ENCODE peak calls at places on chromosomes 13 and 19, in six cellular contexts. One of them, this sample, is unnamed.

GRCh38 chr19:2333027-2333806 is 4.7 kb downstream of the SPPL2B start:
- DNase-seq in esophagus squamous epithelium: no peak
- DNase-seq in adrenal gland: no peak
- DNase-seq in K562: no peak
- DNase-seq in Peyer's patch: no peak
- DNase-seq in transverse colon: peak; percentile 64
- DNase-seq in this sample: no peak

GRCh38 chr19:5316138-5316537 is 24.5 kb downstream of the PTPRS start:
- DNase-seq in esophagus squamous epithelium: no peak
- DNase-seq in adrenal gland: no peak
- DNase-seq in K562: no peak
- DNase-seq in Peyer's patch: no peak
- DNase-seq in transverse colon: no peak
- DNase-seq in this sample: no peak

GRCh38 chr19:58575183-58576041 is 2.3 kb upstream of the MZF1 start:
- DNase-seq in esophagus squamous epithelium: no peak
- DNase-seq in adrenal gland: peak; percentile 93
- DNase-seq in K562: peak; percentile 87
- DNase-seq in Peyer's patch: peak; percentile 94
- DNase-seq in transverse colon: peak; percentile 89
- DNase-seq in this sample: peak; percentile 92

GRCh38 chr13:21232196-21232595 is 55.7 kb downstream of the MRPL57 start:
- DNase-seq in esophagus squamous epithelium: no peak
- DNase-seq in adrenal gland: no peak
- DNase-seq in K562: no peak
- DNase-seq in Peyer's patch: no peak
- DNase-seq in transverse colon: no peak
- DNase-seq in this sample: peak; percentile 36

GRCh38 chr13:67045357-67045756 is 184.8 kb downstream of the PCDH9 start:
- DNase-seq in esophagus squamous epithelium: no peak
- DNase-seq in adrenal gland: no peak
- DNase-seq in K562: no peak
- DNase-seq in Peyer's patch: no peak
- DNase-seq in transverse colon: no peak
- DNase-seq in this sample: no peak

GRCh38 chr19:6260912-6261636 is 18.7 kb downstream of the MLLT1 start:
- DNase-seq in esophagus squamous epithelium: no peak
- DNase-seq in adrenal gland: no peak
- DNase-seq in K562: peak; percentile 60
- DNase-seq in Peyer's patch: no peak
- DNase-seq in transverse colon: no peak
- DNase-seq in this sample: peak; percentile 45

GRCh38 chr19:41570639-41571112 is 5.3 kb upstream of the CEACAM21 start:
- DNase-seq in esophagus squamous epithelium: no peak
- DNase-seq in adrenal gland: peak; percentile 77
- DNase-seq in K562: peak; percentile 76
- DNase-seq in Peyer's patch: peak; percentile 94
- DNase-seq in transverse colon: peak; percentile 84
- DNase-seq in this sample: peak; percentile 61

GRCh38 chr19:12983561-12984142 is 11.6 kb upstream of the NFIX start:
- DNase-seq in esophagus squamous epithelium: no peak
- DNase-seq in adrenal gland: peak; percentile 70
- DNase-seq in K562: peak; percentile 84
- DNase-seq in Peyer's patch: peak; percentile 88
- DNase-seq in transverse colon: peak; percentile 85
- DNase-seq in this sample: peak; percentile 92

GRCh38 chr19:53883231-53883661 is 1.2 kb downstream of the PRKCG start:
- DNase-seq in esophagus squamous epithelium: no peak
- DNase-seq in adrenal gland: no peak
- DNase-seq in K562: no peak
- DNase-seq in Peyer's patch: no peak
- DNase-seq in transverse colon: no peak
- DNase-seq in this sample: no peak

GRCh38 chr19:20077791-20078463 is at the start of gene ZNF90:
- DNase-seq in esophagus squamous epithelium: peak; percentile 27
- DNase-seq in adrenal gland: peak; percentile 93
- DNase-seq in K562: peak; percentile 14
- DNase-seq in Peyer's patch: peak; percentile 97
- DNase-seq in transverse colon: peak; percentile 92
- DNase-seq in this sample: peak; percentile 94
- TF ChIP-seq POLR2A in esophagus squamous epithelium: no peak
- TF ChIP-seq POLR2A in adrenal gland: peak; percentile 31
- TF ChIP-seq POLR2A in K562: no peak
- TF ChIP-seq POLR2A in Peyer's patch: no peak
- TF ChIP-seq POLR2A in transverse colon: no peak
- TF ChIP-seq POLR2A in this sample: no peak

GRCh38 chr19:29923653-29924052 is 18.4 kb upstream of the URI1 start:
- DNase-seq in esophagus squamous epithelium: no peak
- DNase-seq in adrenal gland: no peak
- DNase-seq in K562: no peak
- DNase-seq in Peyer's patch: no peak
- DNase-seq in transverse colon: no peak
- DNase-seq in this sample: no peak

GRCh38 chr19:29926801-29927200 is 15.2 kb upstream of the URI1 start:
- DNase-seq in esophagus squamous epithelium: no peak
- DNase-seq in adrenal gland: no peak
- DNase-seq in K562: no peak
- DNase-seq in Peyer's patch: no peak
- DNase-seq in transverse colon: no peak
- DNase-seq in this sample: no peak

GRCh38 chr19:29928831-29929230 is 13.2 kb upstream of the URI1 start:
- DNase-seq in esophagus squamous epithelium: no peak
- DNase-seq in adrenal gland: no peak
- DNase-seq in K562: no peak
- DNase-seq in Peyer's patch: no peak
- DNase-seq in transverse colon: no peak
- DNase-seq in this sample: no peak

GRCh38 chr19:29926031-29926430 is 16.0 kb upstream of the URI1 start:
- DNase-seq in esophagus squamous epithelium: no peak
- DNase-seq in adrenal gland: no peak
- DNase-seq in K562: no peak
- DNase-seq in Peyer's patch: no peak
- DNase-seq in transverse colon: no peak
- DNase-seq in this sample: no peak

GRCh38 chr19:29927944-29928669 is 13.9 kb upstream of the URI1 start:
- DNase-seq in esophagus squamous epithelium: no peak
- DNase-seq in adrenal gland: peak; percentile 28
- DNase-seq in K562: no peak
- DNase-seq in Peyer's patch: no peak
- DNase-seq in transverse colon: no peak
- DNase-seq in this sample: no peak
- H3K4me3 ChIP-seq in esophagus squamous epithelium: no peak overlapping the region
- H3K4me3 ChIP-seq in adrenal gland: peak overlapping the region; percentile 7
- H3K4me3 ChIP-seq in K562: no peak overlapping the region
- H3K4me3 ChIP-seq in Peyer's patch: no peak overlapping the region
- H3K4me3 ChIP-seq in transverse colon: no peak overlapping the region
- H3K4me3 ChIP-seq in this sample: no peak overlapping the region

DNA sequence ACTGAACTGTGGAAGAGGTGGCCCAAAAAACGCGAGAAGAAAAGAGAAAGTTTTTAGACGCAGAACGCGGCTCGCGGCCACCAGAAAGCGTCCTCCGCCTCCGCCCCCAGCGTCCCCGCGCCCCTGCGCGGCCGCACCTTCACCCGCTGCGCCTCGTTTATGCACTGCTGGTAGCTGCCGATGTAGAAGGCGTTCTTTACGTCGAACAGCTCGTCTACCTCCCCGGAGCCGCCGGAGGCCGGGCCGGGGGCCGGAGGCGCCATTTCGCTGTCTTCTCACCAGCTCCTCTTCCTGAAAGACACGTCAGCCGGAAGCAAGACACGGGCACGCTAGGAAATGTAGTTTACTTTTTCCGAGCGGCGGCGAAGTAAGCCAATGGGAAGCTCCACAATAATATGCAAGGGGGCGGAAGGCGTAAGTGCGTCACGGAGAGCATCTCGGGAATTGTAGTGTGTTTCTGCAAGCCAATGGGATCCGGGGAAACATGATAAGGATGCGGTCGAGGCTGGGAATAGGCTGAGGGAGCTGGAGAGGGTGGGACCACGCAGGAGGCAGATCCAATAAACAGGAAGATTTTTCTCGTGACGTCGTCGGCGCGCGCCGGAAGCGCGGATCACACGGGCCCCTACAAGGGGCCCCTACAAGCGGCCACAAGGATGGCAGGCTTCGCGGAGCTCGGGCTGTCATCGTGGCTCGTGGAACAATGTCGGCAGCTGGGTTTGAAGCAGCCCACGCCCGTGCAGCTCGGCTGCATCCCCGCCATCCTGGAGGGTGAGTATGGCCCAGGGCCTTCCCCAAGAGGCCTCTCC is at the start of the genes COPE and DDX49:
- DNase-seq in esophagus squamous epithelium: peak; percentile 99
- DNase-seq in adrenal gland: peak; percentile 99
- DNase-seq in K562: peak; percentile 100
- DNase-seq in Peyer's patch: peak; percentile 99
- DNase-seq in transverse colon: peak; percentile 97
- DNase-seq in this sample: peak; percentile 97
- TF ChIP-seq POLR2A in esophagus squamous epithelium: peak; percentile 86
- TF ChIP-seq POLR2A in adrenal gland: peak; percentile 96
- TF ChIP-seq POLR2A in K562: peak; percentile 95
- TF ChIP-seq POLR2A in Peyer's patch: peak; percentile 81
- TF ChIP-seq POLR2A in transverse colon: peak; percentile 96
- TF ChIP-seq POLR2A in this sample: peak; percentile 91

GRCh38 chr13:100584901-100585300 is 3.7 kb downstream of the GGACT start:
- DNase-seq in esophagus squamous epithelium: no peak
- DNase-seq in adrenal gland: no peak
- DNase-seq in K562: no peak
- DNase-seq in Peyer's patch: no peak
- DNase-seq in transverse colon: no peak
- DNase-seq in this sample: no peak

GRCh38 chr13:100594255-100594654 is 5.7 kb upstream of the GGACT start:
- DNase-seq in esophagus squamous epithelium: no peak
- DNase-seq in adrenal gland: peak; percentile 70
- DNase-seq in K562: peak; percentile 24
- DNase-seq in Peyer's patch: no peak
- DNase-seq in transverse colon: no peak
- DNase-seq in this sample: no peak

GRCh38 chr13:100594731-100595130 is 6.1 kb upstream of the GGACT start:
- DNase-seq in esophagus squamous epithelium: no peak
- DNase-seq in adrenal gland: no peak
- DNase-seq in K562: peak; percentile 16
- DNase-seq in Peyer's patch: peak; percentile 61
- DNase-seq in transverse colon: peak; percentile 38
- DNase-seq in this sample: no peak

GRCh38 chr13:100588350-100589177 is at the start of gene GGACT:
- DNase-seq in esophagus squamous epithelium: no peak
- DNase-seq in adrenal gland: peak; percentile 70
- DNase-seq in K562: peak; percentile 90
- DNase-seq in Peyer's patch: peak; percentile 88
- DNase-seq in transverse colon: peak; percentile 84
- DNase-seq in this sample: peak; percentile 74

GRCh38 chr13:100589178-100589725 is 663 bp upstream of the GGACT start:
- DNase-seq in esophagus squamous epithelium: no peak
- DNase-seq in adrenal gland: no peak
- DNase-seq in K562: no peak
- DNase-seq in Peyer's patch: no peak
- DNase-seq in transverse colon: no peak
- DNase-seq in this sample: no peak
- H3K4me3 ChIP-seq in esophagus squamous epithelium: no peak overlapping the region
- H3K4me3 ChIP-seq in adrenal gland: peak overlapping the region; percentile 82
- H3K4me3 ChIP-seq in K562: no peak overlapping the region
- H3K4me3 ChIP-seq in Peyer's patch: peak overlapping the region; percentile 75
- H3K4me3 ChIP-seq in transverse colon: peak overlapping the region; percentile 61
- H3K4me3 ChIP-seq in this sample: peak overlapping the region; percentile 63

GRCh38 chr19:11482384-11483050 is 1.7 kb upstream of the ELAVL3 start:
- DNase-seq in esophagus squamous epithelium: no peak
- DNase-seq in adrenal gland: peak; percentile 83
- DNase-seq in K562: peak; percentile 90
- DNase-seq in Peyer's patch: peak; percentile 93
- DNase-seq in transverse colon: peak; percentile 87
- DNase-seq in this sample: peak; percentile 67
- TF ChIP-seq POLR2A in esophagus squamous epithelium: no peak
- TF ChIP-seq POLR2A in adrenal gland: no peak
- TF ChIP-seq POLR2A in K562: peak; percentile 55
- TF ChIP-seq POLR2A in Peyer's patch: no peak
- TF ChIP-seq POLR2A in transverse colon: no peak
- TF ChIP-seq POLR2A in this sample: no peak

DNA sequence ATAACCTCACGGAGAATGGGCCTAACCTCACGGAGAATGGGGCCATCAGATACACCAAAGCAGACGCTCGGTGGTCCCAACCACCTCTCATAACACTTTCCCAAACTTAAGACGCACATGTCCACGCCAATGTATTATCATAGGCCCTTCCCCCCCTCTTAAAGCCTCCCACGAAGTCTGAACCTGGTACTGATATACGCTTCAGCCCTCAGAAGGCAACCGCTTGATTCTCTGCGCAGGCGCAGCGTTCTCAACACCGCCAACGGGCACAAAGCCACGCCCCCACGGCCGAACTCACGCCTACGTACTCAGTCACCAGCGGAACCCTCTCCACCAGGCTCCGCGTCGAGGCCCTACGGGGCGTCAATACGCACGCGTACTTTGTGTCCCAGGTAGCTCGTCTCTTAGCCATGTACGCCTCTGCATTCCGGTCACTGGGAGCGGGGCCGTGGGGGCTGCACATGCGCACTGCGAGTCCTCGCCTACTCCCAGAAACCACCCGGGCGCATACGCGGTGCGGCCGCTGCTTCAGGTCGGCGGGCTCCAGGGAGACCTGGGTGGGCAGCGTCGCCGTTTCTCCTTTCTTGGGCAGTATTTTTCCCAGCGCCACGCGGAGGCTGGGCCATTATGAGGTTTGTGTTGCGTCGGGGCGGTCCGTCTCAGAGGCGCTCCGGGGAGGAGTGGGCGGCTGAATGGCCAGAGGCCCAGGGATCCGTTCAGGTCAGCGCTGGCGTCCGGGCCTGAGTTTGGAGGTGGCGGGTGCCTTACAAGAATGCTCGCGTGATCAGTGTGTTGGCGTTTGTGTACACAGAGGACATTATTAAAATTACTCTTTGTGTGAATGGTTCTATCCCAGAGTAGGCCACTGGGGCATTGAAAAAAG is 25.3 kb downstream of the ZNF582 start:
- DNase-seq in esophagus squamous epithelium: peak; percentile 40
- DNase-seq in adrenal gland: peak; percentile 92
- DNase-seq in K562: peak; percentile 89
- DNase-seq in Peyer's patch: peak; percentile 93
- DNase-seq in transverse colon: peak; percentile 85
- DNase-seq in this sample: peak; percentile 92
- H3K4me3 ChIP-seq in esophagus squamous epithelium: peak overlapping the region; percentile 82
- H3K4me3 ChIP-seq in adrenal gland: peak overlapping the region; percentile 80
- H3K4me3 ChIP-seq in K562: peak overlapping the region; percentile 51
- H3K4me3 ChIP-seq in Peyer's patch: peak overlapping the region; percentile 58
- H3K4me3 ChIP-seq in transverse colon: peak overlapping the region; percentile 63
- H3K4me3 ChIP-seq in this sample: peak overlapping the region; percentile 74

DNA sequence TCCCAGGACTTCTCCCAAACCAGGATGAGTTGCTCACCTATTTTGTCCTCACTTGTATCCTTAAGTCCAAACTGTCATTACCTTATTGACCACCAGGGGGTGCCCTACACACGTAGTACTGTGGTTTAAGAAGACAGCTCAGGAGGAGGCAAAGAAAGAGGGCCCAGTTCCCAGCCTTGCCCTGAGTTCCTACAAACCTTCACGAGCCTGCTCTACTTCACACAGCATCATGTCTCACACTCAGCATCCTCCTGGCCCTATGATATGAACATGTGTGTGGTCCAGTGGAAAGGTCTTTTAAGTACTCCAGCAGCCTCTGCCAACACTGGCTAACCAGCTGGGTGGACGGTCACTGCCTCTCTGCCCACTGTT is 8.1 kb upstream of the ZNF784 start:
- DNase-seq in esophagus squamous epithelium: peak; percentile 79
- DNase-seq in adrenal gland: peak; percentile 94
- DNase-seq in K562: peak; percentile 64
- DNase-seq in Peyer's patch: peak; percentile 98
- DNase-seq in transverse colon: peak; percentile 94
- DNase-seq in this sample: peak; percentile 93
- TF ChIP-seq POLR2A in esophagus squamous epithelium: no peak
- TF ChIP-seq POLR2A in adrenal gland: no peak
- TF ChIP-seq POLR2A in K562: no peak
- TF ChIP-seq POLR2A in Peyer's patch: no peak
- TF ChIP-seq POLR2A in transverse colon: no peak
- TF ChIP-seq POLR2A in this sample: no peak

This sample was measured in ovary.